ENCODE peak calls at places on chromosomes 6 and 20, in seven cellular contexts. One of them, this sample, is unnamed.

GRCh38 chr20:20710847-20711315 is 1.6 kb downstream of the RALGAPA2 start:
- DNase-seq in upper lobe of left lung: no peak
- DNase-seq in fibroblast of lung: no peak
- DNase-seq in cardiac muscle cell: no peak
- DNase-seq in aorta: no peak
- DNase-seq in testis: no peak
- DNase-seq in stomach: peak; percentile 77
- DNase-seq in this sample: peak; percentile 66

GRCh38 chr6:11484441-11484840 is 53.1 kb upstream of the TMEM170B start:
- DNase-seq in upper lobe of left lung: no peak
- DNase-seq in fibroblast of lung: peak; percentile 65
- DNase-seq in cardiac muscle cell: no peak
- DNase-seq in aorta: no peak
- DNase-seq in testis: no peak
- DNase-seq in stomach: no peak
- DNase-seq in this sample: no peak

GRCh38 chr6:45988635-45989034 is 27.0 kb downstream of the CLIC5 start:
- DNase-seq in upper lobe of left lung: no peak
- DNase-seq in fibroblast of lung: no peak
- DNase-seq in cardiac muscle cell: peak; percentile 5
- DNase-seq in aorta: no peak
- DNase-seq in testis: no peak
- DNase-seq in stomach: no peak
- DNase-seq in this sample: no peak

GRCh38 chr20:50575869-50576720 is 65.9 kb downstream of the PTPN1 start:
- DNase-seq in upper lobe of left lung: peak; percentile 81
- DNase-seq in fibroblast of lung: peak; percentile 46
- DNase-seq in cardiac muscle cell: peak; percentile 64
- DNase-seq in aorta: peak; percentile 79
- DNase-seq in testis: peak; percentile 88
- DNase-seq in stomach: peak; percentile 77
- DNase-seq in this sample: no peak

GRCh38 chr6:101259446-101259845 is 134.1 kb upstream of the GRIK2 start:
- DNase-seq in upper lobe of left lung: no peak
- DNase-seq in fibroblast of lung: no peak
- DNase-seq in cardiac muscle cell: no peak
- DNase-seq in aorta: no peak
- DNase-seq in testis: no peak
- DNase-seq in stomach: no peak
- DNase-seq in this sample: no peak

GRCh38 chr6:154613137-154613676 is 102.7 kb upstream of the CNKSR3 start:
- DNase-seq in upper lobe of left lung: no peak
- DNase-seq in fibroblast of lung: peak; percentile 96
- DNase-seq in cardiac muscle cell: no peak
- DNase-seq in aorta: no peak
- DNase-seq in testis: no peak
- DNase-seq in stomach: no peak
- DNase-seq in this sample: no peak

GRCh38 chr20:35207950-35208611 is 18.4 kb upstream of the MMP24 start:
- DNase-seq in upper lobe of left lung: no peak
- DNase-seq in fibroblast of lung: peak; percentile 57
- DNase-seq in cardiac muscle cell: peak; percentile 88
- DNase-seq in aorta: peak; percentile 84
- DNase-seq in testis: peak; percentile 88
- DNase-seq in stomach: peak; percentile 82
- DNase-seq in this sample: peak; percentile 71

GRCh38 chr6:38943964-38944363 is 104.6 kb upstream of the GLP1R start:
- DNase-seq in upper lobe of left lung: no peak
- DNase-seq in fibroblast of lung: no peak
- DNase-seq in cardiac muscle cell: no peak
- DNase-seq in aorta: no peak
- DNase-seq in testis: no peak
- DNase-seq in stomach: no peak
- DNase-seq in this sample: no peak

GRCh38 chr20:50625986-50626677 is 65.2 kb downstream of the RIPOR3 start:
- DNase-seq in upper lobe of left lung: peak; percentile 64
- DNase-seq in fibroblast of lung: peak; percentile 23
- DNase-seq in cardiac muscle cell: peak; percentile 71
- DNase-seq in aorta: peak; percentile 60
- DNase-seq in testis: peak; percentile 74
- DNase-seq in stomach: peak; percentile 51
- DNase-seq in this sample: no peak

GRCh38 chr6:142726616-142727015 is 218.4 kb downstream of the HIVEP2 start:
- DNase-seq in upper lobe of left lung: no peak
- DNase-seq in fibroblast of lung: no peak
- DNase-seq in cardiac muscle cell: no peak
- DNase-seq in aorta: no peak
- DNase-seq in testis: no peak
- DNase-seq in stomach: no peak
- DNase-seq in this sample: no peak

GRCh38 chr6:142728367-142728766 is 216.6 kb downstream of the HIVEP2 start:
- DNase-seq in upper lobe of left lung: no peak
- DNase-seq in fibroblast of lung: no peak
- DNase-seq in cardiac muscle cell: no peak
- DNase-seq in aorta: no peak
- DNase-seq in testis: no peak
- DNase-seq in stomach: no peak
- DNase-seq in this sample: peak; percentile 8

GRCh38 chr6:142731611-142732010 is 213.4 kb downstream of the HIVEP2 start:
- DNase-seq in upper lobe of left lung: no peak
- DNase-seq in fibroblast of lung: no peak
- DNase-seq in cardiac muscle cell: no peak
- DNase-seq in aorta: no peak
- DNase-seq in testis: no peak
- DNase-seq in stomach: no peak
- DNase-seq in this sample: no peak

GRCh38 chr6:142729618-142730017 is 215.4 kb downstream of the HIVEP2 start:
- DNase-seq in upper lobe of left lung: no peak
- DNase-seq in fibroblast of lung: no peak
- DNase-seq in cardiac muscle cell: no peak
- DNase-seq in aorta: no peak
- DNase-seq in testis: no peak
- DNase-seq in stomach: no peak
- DNase-seq in this sample: no peak

GRCh38 chr6:142728910-142729481 is 216.0 kb downstream of the HIVEP2 start:
- DNase-seq in upper lobe of left lung: no peak
- DNase-seq in fibroblast of lung: peak; percentile 60
- DNase-seq in cardiac muscle cell: no peak
- DNase-seq in aorta: no peak
- DNase-seq in testis: no peak
- DNase-seq in stomach: no peak
- DNase-seq in this sample: no peak
- H3K4me3 ChIP-seq in upper lobe of left lung: no peak overlapping the region
- H3K4me3 ChIP-seq in fibroblast of lung: no peak overlapping the region
- H3K4me3 ChIP-seq in cardiac muscle cell: no peak overlapping the region
- H3K4me3 ChIP-seq in aorta: no peak overlapping the region
- H3K4me3 ChIP-seq in testis: no peak overlapping the region
- H3K4me3 ChIP-seq in stomach: no peak overlapping the region
- H3K4me3 ChIP-seq in this sample: no peak overlapping the region

GRCh38 chr6:13302291-13302690 is 26.0 kb downstream of the TBC1D7 start:
- DNase-seq in upper lobe of left lung: no peak
- DNase-seq in fibroblast of lung: no peak
- DNase-seq in cardiac muscle cell: no peak
- DNase-seq in aorta: no peak
- DNase-seq in testis: peak; percentile 28
- DNase-seq in stomach: no peak
- DNase-seq in this sample: no peak
- H3K27ac ChIP-seq in upper lobe of left lung: peak overlapping the region; percentile 86
- H3K27ac ChIP-seq in fibroblast of lung: peak overlapping the region; percentile 92
- H3K27ac ChIP-seq in cardiac muscle cell: no peak overlapping the region
- H3K27ac ChIP-seq in aorta: no peak overlapping the region
- H3K27ac ChIP-seq in testis: peak overlapping the region; percentile 22
- H3K27ac ChIP-seq in stomach: peak overlapping the region; percentile 77
- H3K27ac ChIP-seq in this sample: peak overlapping the region; percentile 63

DNA sequence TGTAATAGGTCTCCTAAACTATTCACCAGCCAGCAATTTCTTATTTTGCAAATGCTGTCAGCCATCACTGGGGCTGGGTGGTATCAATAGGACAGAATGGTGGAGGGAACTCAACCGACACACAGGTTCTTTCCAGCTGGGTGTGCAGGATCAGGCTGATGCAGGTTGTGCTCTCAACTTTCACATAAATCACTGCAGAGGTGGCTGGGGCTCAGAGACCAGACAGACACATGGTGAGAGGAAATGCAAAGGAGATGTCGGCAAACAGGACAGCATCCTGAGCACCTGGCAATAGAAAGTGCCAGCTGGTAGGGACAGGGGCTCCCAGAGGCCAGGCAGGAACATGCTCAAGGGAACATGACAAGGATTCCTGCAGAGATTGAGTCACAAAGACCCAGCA is 254.9 kb downstream of the SOD2 start:
- DNase-seq in upper lobe of left lung: no peak
- DNase-seq in fibroblast of lung: no peak
- DNase-seq in cardiac muscle cell: no peak
- DNase-seq in aorta: no peak
- DNase-seq in testis: no peak
- DNase-seq in stomach: no peak
- DNase-seq in this sample: no peak
- H3K27me3 ChIP-seq in upper lobe of left lung: no peaks in the 10 kb centered on the region
- H3K27me3 ChIP-seq in fibroblast of lung: no peaks in the 10 kb centered on the region
- H3K27me3 ChIP-seq in cardiac muscle cell: no peaks in the 10 kb centered on the region
- H3K27me3 ChIP-seq in aorta: no peaks in the 10 kb centered on the region
- H3K27me3 ChIP-seq in testis: no peaks in the 10 kb centered on the region
- H3K27me3 ChIP-seq in stomach: peaks cover 27% of the 10 kb centered on the region
- H3K27me3 ChIP-seq in this sample: no peaks in the 10 kb centered on the region

GRCh38 chr6:1624848-1625341 is 15.2 kb downstream of the FOXC1 start:
- DNase-seq in upper lobe of left lung: peak; percentile 87
- DNase-seq in fibroblast of lung: peak; percentile 54
- DNase-seq in cardiac muscle cell: peak; percentile 53
- DNase-seq in aorta: peak; percentile 77
- DNase-seq in testis: no peak
- DNase-seq in stomach: no peak
- DNase-seq in this sample: no peak
- H3K4me3 ChIP-seq in upper lobe of left lung: peak overlapping the region; percentile 70
- H3K4me3 ChIP-seq in fibroblast of lung: peak overlapping the region; percentile 74
- H3K4me3 ChIP-seq in cardiac muscle cell: peak overlapping the region; percentile 44
- H3K4me3 ChIP-seq in aorta: peak overlapping the region; percentile 68
- H3K4me3 ChIP-seq in testis: peak overlapping the region; percentile 66
- H3K4me3 ChIP-seq in stomach: peak overlapping the region; percentile 48
- H3K4me3 ChIP-seq in this sample: peak overlapping the region; percentile 25

GRCh38 chr6:710601-711571 is 17.9 kb upstream of the EXOC2 start:
- DNase-seq in upper lobe of left lung: peak; percentile 92
- DNase-seq in fibroblast of lung: peak; percentile 64
- DNase-seq in cardiac muscle cell: peak; percentile 66
- DNase-seq in aorta: peak; percentile 67
- DNase-seq in testis: peak; percentile 64
- DNase-seq in stomach: peak; percentile 61
- DNase-seq in this sample: peak; percentile 66
- H3K27ac ChIP-seq in upper lobe of left lung: peak overlapping the region; percentile 93
- H3K27ac ChIP-seq in fibroblast of lung: peak overlapping the region; percentile 92
- H3K27ac ChIP-seq in cardiac muscle cell: no peak overlapping the region
- H3K27ac ChIP-seq in aorta: no peak overlapping the region
- H3K27ac ChIP-seq in testis: peak overlapping the region; percentile 94
- H3K27ac ChIP-seq in stomach: peak overlapping the region; percentile 94
- H3K27ac ChIP-seq in this sample: peak overlapping the region; percentile 69

DNA sequence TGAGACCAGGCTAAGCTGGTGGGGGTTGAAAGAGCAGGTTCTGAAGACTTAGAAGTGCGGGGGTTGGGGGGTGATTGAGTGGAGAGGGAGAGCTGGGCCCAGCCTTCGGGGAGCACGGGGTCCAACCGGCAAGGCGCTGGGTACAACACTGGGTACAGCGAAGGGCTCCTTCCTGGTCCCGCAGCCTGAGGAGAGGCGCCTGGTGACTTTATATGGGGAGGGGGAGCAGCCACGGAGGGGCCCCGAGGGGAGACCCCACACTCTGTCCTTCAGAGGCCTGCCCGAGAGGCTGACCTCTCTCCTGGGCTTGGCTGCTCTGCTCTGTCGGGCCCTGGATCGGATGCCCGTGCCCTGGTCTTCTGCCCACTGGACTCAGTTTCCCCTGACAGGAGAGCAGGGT is 10.4 kb upstream of the NTSR1 start:
- DNase-seq in upper lobe of left lung: peak; percentile 39
- DNase-seq in fibroblast of lung: no peak
- DNase-seq in cardiac muscle cell: no peak
- DNase-seq in aorta: peak; percentile 32
- DNase-seq in testis: no peak
- DNase-seq in stomach: no peak
- DNase-seq in this sample: peak; percentile 18
- H3K27me3 ChIP-seq in upper lobe of left lung: no peaks in the 10 kb centered on the region
- H3K27me3 ChIP-seq in fibroblast of lung: peaks cover 7% of the 10 kb centered on the region
- H3K27me3 ChIP-seq in cardiac muscle cell: no peaks in the 10 kb centered on the region
- H3K27me3 ChIP-seq in aorta: no peaks in the 10 kb centered on the region
- H3K27me3 ChIP-seq in testis: no peaks in the 10 kb centered on the region
- H3K27me3 ChIP-seq in stomach: peaks cover 27% of the 10 kb centered on the region
- H3K27me3 ChIP-seq in this sample: no peaks in the 10 kb centered on the region

DNA sequence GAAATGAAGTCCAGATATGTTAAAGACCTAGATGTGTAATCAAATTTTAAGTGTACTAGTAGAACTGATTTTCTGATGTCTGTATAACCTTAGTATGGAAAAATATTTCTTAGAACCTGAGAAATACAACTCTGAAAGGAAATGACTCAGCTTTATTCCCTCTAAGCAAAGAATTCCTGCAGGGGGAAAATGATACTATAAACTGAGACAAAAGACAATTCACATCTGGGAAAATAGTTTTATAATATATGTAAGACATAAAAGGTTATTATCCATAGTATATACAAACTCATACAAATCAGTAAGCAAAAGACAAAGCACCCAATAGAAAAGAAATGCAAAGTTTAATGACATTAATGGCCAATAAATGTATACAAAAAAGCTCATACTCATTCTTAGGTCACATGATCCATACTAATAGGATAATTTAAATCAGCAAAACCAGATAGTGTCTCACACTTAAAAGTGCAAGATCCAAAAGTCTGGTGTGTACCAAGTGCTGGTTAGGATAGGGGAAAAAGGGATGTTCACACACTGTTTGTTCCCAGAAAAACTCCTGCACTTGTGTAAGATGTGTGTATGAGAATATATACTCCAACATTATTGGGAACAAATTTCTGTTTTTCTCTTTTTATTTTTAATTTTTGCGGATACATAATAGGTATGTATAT is 22.6 kb downstream of the RNF217 start:
- DNase-seq in upper lobe of left lung: no peak
- DNase-seq in fibroblast of lung: peak; percentile 68
- DNase-seq in cardiac muscle cell: no peak
- DNase-seq in aorta: no peak
- DNase-seq in testis: no peak
- DNase-seq in stomach: no peak
- DNase-seq in this sample: no peak
- H3K4me3 ChIP-seq in upper lobe of left lung: no peak overlapping the region
- H3K4me3 ChIP-seq in fibroblast of lung: no peak overlapping the region
- H3K4me3 ChIP-seq in cardiac muscle cell: no peak overlapping the region
- H3K4me3 ChIP-seq in aorta: no peak overlapping the region
- H3K4me3 ChIP-seq in testis: no peak overlapping the region
- H3K4me3 ChIP-seq in stomach: no peak overlapping the region
- H3K4me3 ChIP-seq in this sample: no peak overlapping the region